ENCODE peak calls at places on chromosomes 16 and 17, in six cellular contexts. E, D, L, X, I and Y are unnamed samples.

GRCh38 chr16:25020112-25020591 is 5.0 kb upstream of the ARHGAP17 start:
- DNase-seq in X (no peak), I (no peak), E (no peak), L (no peak), D (no peak), Y (no peak)

GRCh38 chr16:14527411-14528044 is 102.5 kb downstream of the PARN start:
- DNase-seq in L (no peak), E (no peak), I (no peak), X (no peak), D (no peak), Y (no peak)

GRCh38 chr17:72691601-72692000 is 400.9 kb downstream of the SLC39A11 start:
- DNase-seq in E (no peak), L (no peak), X (no peak), D (no peak), I (no peak), Y (no peak)

GRCh38 chr16:85557083-85557975 is 55.8 kb upstream of the GSE1 start:
- DNase-seq in L (peak; percentile 59), E (no peak), D (no peak), I (no peak), X (peak; percentile 71), Y (peak; percentile 51)

GRCh38 chr17:49926886-49927285 is 42.1 kb upstream of the DLX4 start:
- DNase-seq in L (peak; percentile 29), D (no peak), I (no peak), E (no peak), X (no peak), Y (no peak)

GRCh38 chr17:18182978-18183333 is 672 bp upstream of the ALKBH5 start:
- DNase-seq in I (peak; percentile 80), E (no peak), L (peak; percentile 79), D (peak; percentile 62), X (peak; percentile 82), Y (peak; percentile 90)

GRCh38 chr17:17823433-17824118 is 13.2 kb downstream of the SREBF1 start:
- DNase-seq in E (peak; percentile 56), D (peak; percentile 53), L (peak; percentile 90), X (peak; percentile 89), I (peak; percentile 100), Y (peak; percentile 92)

GRCh38 chr16:85902366-85903155 is 3.6 kb downstream of the IRF8 start:
- DNase-seq in I (peak; percentile 75), L (no peak), X (peak; percentile 67), D (no peak), E (no peak), Y (no peak)

GRCh38 chr16:77191259-77191969 is 424 bp downstream of the MON1B start:
- DNase-seq in D (no peak), E (no peak), X (peak; percentile 27), L (peak; percentile 35), I (no peak), Y (peak; percentile 73)

GRCh38 chr16:85522517-85522841 is 90.6 kb upstream of the GSE1 start:
- DNase-seq in X (no peak), D (no peak), I (no peak), E (no peak), L (no peak), Y (no peak)

GRCh38 chr17:21127508-21128077 is 829 bp downstream of the DHRS7B start:
- DNase-seq in D (no peak), X (no peak), I (no peak), L (no peak), E (no peak), Y (peak; percentile 21)

DNA sequence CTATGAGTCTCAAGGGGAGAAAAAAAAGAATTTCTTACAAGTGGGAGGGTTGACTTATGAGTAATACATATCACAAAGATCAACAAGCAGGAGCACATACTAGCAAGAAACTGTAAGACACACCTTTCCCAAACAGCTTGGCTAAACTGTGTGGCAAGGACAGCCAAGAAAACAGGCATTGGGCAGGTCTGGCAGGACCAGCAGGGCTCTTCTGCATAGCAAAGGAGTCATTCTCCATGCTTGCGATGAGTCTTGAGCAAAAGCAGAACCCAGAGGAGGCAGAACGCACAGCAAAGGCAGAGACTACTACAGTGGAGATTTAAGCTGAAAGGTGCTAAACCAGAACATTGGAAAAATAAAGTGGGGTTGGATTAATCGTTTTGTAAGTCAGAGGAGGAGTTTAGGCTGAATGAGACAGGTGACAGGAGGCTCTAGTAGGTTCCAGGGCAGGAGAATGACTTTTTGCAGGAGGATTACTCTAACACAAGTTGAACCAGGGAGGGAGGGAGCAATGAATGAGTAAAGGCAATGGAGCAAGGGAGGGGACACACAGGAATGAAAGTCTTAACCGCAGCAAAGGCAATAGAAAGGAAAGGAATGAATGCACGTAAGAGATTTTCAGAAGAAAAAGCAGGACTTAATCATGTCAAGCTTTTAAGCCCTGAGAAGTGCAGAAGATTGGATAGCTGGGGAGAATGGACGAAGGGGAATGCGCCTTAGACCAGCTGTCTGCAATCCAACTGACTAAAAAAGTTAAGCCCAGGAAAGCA is 2.7 kb downstream of the N4BP1 start:
- DNase-seq in X (peak; percentile 66), E (no peak), D (no peak), I (no peak), L (no peak), Y (peak; percentile 21)
- TF ChIP-seq POLR2A in X (peak; percentile 52), E (no peak), D (no peak), I (no peak), L (no peak), Y (no peak)

GRCh38 chr16:67431805-67432476 is 1.0 kb downstream of the HSD11B2 start:
- DNase-seq in D (no peak), L (no peak), I (no peak), E (no peak), X (no peak), Y (no peak)

GRCh38 chr16:67430504-67431076 is 331 bp upstream of the HSD11B2 start:
- DNase-seq in I (no peak), D (no peak), X (peak; percentile 89), L (no peak), E (no peak), Y (no peak)

GRCh38 chr16:67429799-67430503 is 970 bp upstream of the HSD11B2 start:
- DNase-seq in X (no peak), E (no peak), L (no peak), D (no peak), I (no peak), Y (no peak)

GRCh38 chr16:67432491-67432890 is 1.6 kb downstream of the HSD11B2 start:
- DNase-seq in I (no peak), D (no peak), L (no peak), X (no peak), E (no peak), Y (no peak)

DNA sequence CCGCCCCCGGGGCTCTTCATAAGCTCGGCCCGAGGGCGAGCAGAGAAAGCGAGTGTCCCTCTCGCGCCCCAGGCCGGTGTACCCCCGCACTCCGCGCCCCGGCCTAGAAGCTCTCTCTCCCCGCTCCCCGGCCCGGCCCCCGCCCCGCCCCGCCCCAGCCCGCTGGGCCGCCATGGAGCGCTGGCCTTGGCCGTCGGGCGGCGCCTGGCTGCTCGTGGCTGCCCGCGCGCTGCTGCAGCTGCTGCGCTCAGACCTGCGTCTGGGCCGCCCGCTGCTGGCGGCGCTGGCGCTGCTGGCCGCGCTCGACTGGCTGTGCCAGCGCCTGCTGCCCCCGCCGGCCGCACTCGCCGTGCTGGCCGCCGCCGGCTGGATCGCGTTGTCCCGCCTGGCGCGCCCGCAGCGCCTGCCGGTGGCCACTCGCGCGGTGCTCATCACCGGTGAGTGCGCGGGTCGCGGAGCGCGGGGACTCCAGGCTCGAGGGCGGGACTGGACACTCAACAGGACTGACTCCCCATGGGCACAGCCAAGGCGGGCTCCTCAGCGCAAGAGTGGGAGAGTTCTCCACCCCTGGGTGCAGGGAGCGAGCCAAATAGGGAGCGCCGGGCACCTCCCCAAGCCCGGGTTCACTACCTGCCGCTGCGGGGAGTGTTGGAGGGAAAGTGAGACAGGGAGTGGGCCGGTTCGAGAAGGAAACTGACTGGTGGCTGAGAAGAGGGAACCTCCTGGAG is at the start of gene HSD11B2:
- DNase-seq in L (peak; percentile 75), I (no peak), E (peak; percentile 40), X (no peak), D (no peak), Y (peak; percentile 41)
- TF ChIP-seq POLR2A in L (peak; percentile 30), I (no peak), E (no peak), X (peak; percentile 63), D (no peak), Y (no peak)

DNA sequence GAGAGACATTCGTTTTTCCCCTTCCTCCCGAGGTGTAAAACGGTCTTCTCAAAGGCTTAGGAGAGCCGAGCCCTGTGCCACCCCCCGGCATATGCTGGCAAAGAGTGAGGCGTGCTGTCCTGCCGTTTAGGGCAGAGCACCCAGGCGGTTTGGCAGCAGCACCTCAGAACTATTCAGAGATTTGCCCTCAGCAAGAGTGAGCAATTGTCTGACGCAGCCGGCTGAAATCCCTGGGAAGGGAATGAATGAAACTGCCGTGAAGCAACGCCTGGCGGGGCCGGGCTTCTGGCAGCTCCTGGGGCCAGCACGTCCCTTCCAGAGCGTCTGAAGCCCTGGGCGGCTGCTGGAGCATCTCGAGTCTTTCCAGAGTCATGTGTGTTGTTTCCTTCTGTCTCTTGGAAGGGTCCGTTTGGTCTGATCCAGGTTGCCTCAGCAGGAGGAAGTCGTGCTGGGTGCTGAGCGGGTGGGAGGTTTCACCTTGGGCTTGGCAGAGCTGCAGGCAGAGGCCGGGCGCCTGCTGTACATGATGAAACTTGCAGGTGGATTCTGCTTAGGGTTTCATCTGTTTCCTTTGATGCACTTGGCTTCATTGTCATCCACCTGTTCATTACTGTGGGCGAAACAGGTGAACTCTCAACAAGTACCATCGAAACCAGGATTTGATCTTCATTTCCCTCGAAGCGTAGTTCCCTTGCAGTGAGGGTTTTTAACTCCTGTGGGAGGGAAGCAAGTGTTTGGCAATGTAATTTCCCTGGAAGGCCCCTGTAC is 35.4 kb downstream of the TBCD start:
- DNase-seq in D (no peak), E (no peak), I (no peak), X (peak; percentile 34), L (no peak), Y (no peak)
- TF ChIP-seq POLR2A in D (no peak), E (no peak), I (no peak), X (no peak), L (no peak), Y (no peak)

GRCh38 chr17:27065588-27065987 is 228.3 kb upstream of the WSB1 start:
- DNase-seq in E (no peak), L (no peak), X (no peak), D (no peak), I (no peak), Y (no peak)
- TF ChIP-seq POLR2A in E (no peak), L (no peak), X (no peak), D (no peak), I (no peak), Y (no peak)

DNA sequence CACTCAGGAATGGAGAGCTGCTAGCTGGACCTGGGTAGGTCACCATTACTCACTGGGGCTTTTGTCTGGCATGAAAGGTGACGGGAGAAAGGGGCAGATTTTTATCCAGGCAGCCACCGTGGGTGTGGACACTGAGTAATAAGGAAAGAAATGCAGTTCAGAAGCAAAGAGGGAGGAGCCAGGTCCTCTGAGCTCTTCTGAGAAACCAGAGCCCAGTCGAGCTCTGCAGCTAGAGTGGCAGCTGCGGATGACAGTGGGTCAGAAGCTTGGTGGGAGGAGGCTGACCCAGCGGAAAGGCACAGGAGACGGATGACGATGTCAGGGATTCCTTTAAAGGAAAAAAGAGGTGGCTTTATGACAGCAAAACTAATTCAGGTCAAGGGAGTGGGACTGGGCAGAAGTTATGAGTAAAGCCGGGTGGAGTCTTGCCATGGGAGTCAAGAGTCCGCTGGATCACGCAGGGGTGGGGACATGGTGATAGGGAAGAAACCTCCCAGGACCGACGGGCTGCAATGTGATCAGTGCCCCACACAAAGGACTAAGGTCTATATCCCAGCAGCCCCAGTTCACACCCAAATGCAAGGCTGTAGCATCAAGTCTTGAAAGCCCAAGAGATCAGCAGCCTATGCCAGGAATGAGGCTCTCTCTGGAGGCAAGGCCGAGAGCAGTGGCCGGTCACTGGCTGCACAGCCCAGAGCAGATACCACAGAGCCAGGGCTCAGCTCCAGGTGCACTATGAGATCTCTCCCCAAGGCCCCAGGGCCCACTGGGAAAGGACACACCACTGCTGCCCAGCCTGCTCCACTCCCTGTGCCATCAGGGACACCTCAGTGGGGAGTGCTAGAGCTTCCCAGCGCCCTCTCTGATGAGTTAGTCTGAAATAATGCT is 6.3 kb upstream of the MNT start:
- DNase-seq in D (no peak), X (peak; percentile 91), L (no peak), I (no peak), E (peak; percentile 90), Y (no peak)
- TF ChIP-seq POLR2A in D (no peak), X (peak; percentile 69), L (no peak), I (no peak), E (no peak), Y (no peak)

GRCh38 chr17:63579633-63580032 is 21.1 kb upstream of the TACO1 start:
- DNase-seq in X (no peak), E (no peak), D (no peak), I (no peak), L (no peak), Y (no peak)
- TF ChIP-seq POLR2A in X (no peak), E (no peak), D (no peak), I (no peak), L (no peak), Y (no peak)